ENCODE peak calls at places on chromosome 11, in eight cellular contexts. One of them, this sample, is unnamed.

GRCh38 chr11:8016396-8016949 is 29.3 kb downstream of the EIF3F start:
- DNase-seq in AG09319: no peak
- DNase-seq in WERI-Rb-1: no peak
- DNase-seq in foreskin fibroblast: no peak
- DNase-seq in psoas muscle: no peak
- DNase-seq in neural crest cell: no peak
- DNase-seq in uterus: no peak
- DNase-seq in PC-3: no peak
- DNase-seq in this sample: no peak

GRCh38 chr11:72609045-72609444 is 65.2 kb downstream of the PDE2A start:
- DNase-seq in AG09319: no peak
- DNase-seq in WERI-Rb-1: no peak
- DNase-seq in foreskin fibroblast: peak
- DNase-seq in psoas muscle: no peak
- DNase-seq in neural crest cell: no peak
- DNase-seq in uterus: no peak
- DNase-seq in PC-3: peak
- DNase-seq in this sample: no peak

GRCh38 chr11:72741429-72741833 is 10.8 kb downstream of the ARAP1 start:
- DNase-seq in AG09319: no peak
- DNase-seq in WERI-Rb-1: no peak
- DNase-seq in foreskin fibroblast: no peak
- DNase-seq in psoas muscle: peak
- DNase-seq in neural crest cell: peak
- DNase-seq in uterus: no peak
- DNase-seq in PC-3: peak
- DNase-seq in this sample: peak

GRCh38 chr11:70637949-70638598 is 239.7 kb downstream of the CTTN start:
- DNase-seq in AG09319: no peak
- DNase-seq in WERI-Rb-1: peak
- DNase-seq in foreskin fibroblast: no peak
- DNase-seq in psoas muscle: no peak
- DNase-seq in neural crest cell: peak
- DNase-seq in uterus: no peak
- DNase-seq in PC-3: no peak
- DNase-seq in this sample: no peak

GRCh38 chr11:61949169-61950034 is 749 bp upstream of the BEST1 start:
- DNase-seq in AG09319: peak
- DNase-seq in WERI-Rb-1: peak
- DNase-seq in foreskin fibroblast: peak
- DNase-seq in psoas muscle: peak
- DNase-seq in neural crest cell: no peak
- DNase-seq in uterus: peak
- DNase-seq in PC-3: no peak
- DNase-seq in this sample: peak

GRCh38 chr11:47185305-47186075 is 744 bp downstream of the PACSIN3 start:
- DNase-seq in AG09319: no peak
- DNase-seq in WERI-Rb-1: peak
- DNase-seq in foreskin fibroblast: peak
- DNase-seq in psoas muscle: peak
- DNase-seq in neural crest cell: no peak
- DNase-seq in uterus: peak
- DNase-seq in PC-3: peak
- DNase-seq in this sample: peak

GRCh38 chr11:68469122-68469521 is 8.6 kb downstream of the PPP6R3 start:
- DNase-seq in AG09319: no peak
- DNase-seq in WERI-Rb-1: no peak
- DNase-seq in foreskin fibroblast: peak
- DNase-seq in psoas muscle: no peak
- DNase-seq in neural crest cell: no peak
- DNase-seq in uterus: no peak
- DNase-seq in PC-3: no peak
- DNase-seq in this sample: no peak

GRCh38 chr11:107257660-107258059 is 200.0 kb downstream of the CWF19L2 start:
- DNase-seq in AG09319: no peak
- DNase-seq in WERI-Rb-1: no peak
- DNase-seq in foreskin fibroblast: no peak
- DNase-seq in psoas muscle: no peak
- DNase-seq in neural crest cell: no peak
- DNase-seq in uterus: no peak
- DNase-seq in PC-3: no peak
- DNase-seq in this sample: no peak

GRCh38 chr11:128171496-128171895 is 415.9 kb downstream of the ETS1 start:
- DNase-seq in AG09319: no peak
- DNase-seq in WERI-Rb-1: no peak
- DNase-seq in foreskin fibroblast: no peak
- DNase-seq in psoas muscle: no peak
- DNase-seq in neural crest cell: no peak
- DNase-seq in uterus: no peak
- DNase-seq in PC-3: peak
- DNase-seq in this sample: no peak

GRCh38 chr11:60658409-60658808 is 41.0 kb upstream of the MS4A8 start:
- DNase-seq in AG09319: no peak
- DNase-seq in WERI-Rb-1: no peak
- DNase-seq in foreskin fibroblast: no peak
- DNase-seq in psoas muscle: no peak
- DNase-seq in neural crest cell: no peak
- DNase-seq in uterus: no peak
- DNase-seq in PC-3: peak
- DNase-seq in this sample: no peak

GRCh38 chr11:7964873-7965272 is 374 bp downstream of the NLRP10 start:
- DNase-seq in AG09319: no peak
- DNase-seq in WERI-Rb-1: no peak
- DNase-seq in foreskin fibroblast: peak
- DNase-seq in psoas muscle: no peak
- DNase-seq in neural crest cell: no peak
- DNase-seq in uterus: no peak
- DNase-seq in PC-3: peak
- DNase-seq in this sample: no peak

GRCh38 chr11:127643659-127644058 is 643.1 kb upstream of the KIRREL3 start:
- DNase-seq in AG09319: no peak
- DNase-seq in WERI-Rb-1: peak
- DNase-seq in foreskin fibroblast: no peak
- DNase-seq in psoas muscle: no peak
- DNase-seq in neural crest cell: no peak
- DNase-seq in uterus: no peak
- DNase-seq in PC-3: no peak
- DNase-seq in this sample: no peak

GRCh38 chr11:9577551-9577950 is 4.1 kb downstream of the WEE1 start:
- DNase-seq in AG09319: no peak
- DNase-seq in WERI-Rb-1: no peak
- DNase-seq in foreskin fibroblast: peak
- DNase-seq in psoas muscle: no peak
- DNase-seq in neural crest cell: no peak
- DNase-seq in uterus: no peak
- DNase-seq in PC-3: no peak
- DNase-seq in this sample: no peak

GRCh38 chr11:128701086-128701485 is 7.2 kb downstream of the FLI1 start:
- DNase-seq in AG09319: no peak
- DNase-seq in WERI-Rb-1: no peak
- DNase-seq in foreskin fibroblast: peak
- DNase-seq in psoas muscle: no peak
- DNase-seq in neural crest cell: no peak
- DNase-seq in uterus: no peak
- DNase-seq in PC-3: no peak
- DNase-seq in this sample: no peak

GRCh38 chr11:110897035-110897434 is 184.8 kb upstream of the ARHGAP20 start:
- DNase-seq in AG09319: peak
- DNase-seq in WERI-Rb-1: no peak
- DNase-seq in foreskin fibroblast: peak
- DNase-seq in psoas muscle: no peak
- DNase-seq in neural crest cell: no peak
- DNase-seq in uterus: no peak
- DNase-seq in PC-3: no peak
- DNase-seq in this sample: no peak

GRCh38 chr11:4610258-4610935 is 2.4 kb upstream of the TRIM68 start:
- DNase-seq in AG09319: no peak
- DNase-seq in WERI-Rb-1: no peak
- DNase-seq in foreskin fibroblast: peak
- DNase-seq in psoas muscle: no peak
- DNase-seq in neural crest cell: no peak
- DNase-seq in uterus: no peak
- DNase-seq in PC-3: no peak
- DNase-seq in this sample: no peak

GRCh38 chr11:43735115-43735514 is 54.6 kb downstream of the HSD17B12 start:
- DNase-seq in AG09319: no peak
- DNase-seq in WERI-Rb-1: no peak
- DNase-seq in foreskin fibroblast: no peak
- DNase-seq in psoas muscle: no peak
- DNase-seq in neural crest cell: no peak
- DNase-seq in uterus: no peak
- DNase-seq in PC-3: no peak
- DNase-seq in this sample: no peak

GRCh38 chr11:109739374-109739773 is 317.4 kb downstream of the C11orf87 start:
- DNase-seq in AG09319: no peak
- DNase-seq in WERI-Rb-1: no peak
- DNase-seq in foreskin fibroblast: peak
- DNase-seq in psoas muscle: no peak
- DNase-seq in neural crest cell: no peak
- DNase-seq in uterus: no peak
- DNase-seq in PC-3: no peak
- DNase-seq in this sample: no peak

GRCh38 chr11:34065505-34066203 is 14.1 kb downstream of the CAPRIN1 start:
- DNase-seq in AG09319: no peak
- DNase-seq in WERI-Rb-1: no peak
- DNase-seq in foreskin fibroblast: peak
- DNase-seq in psoas muscle: no peak
- DNase-seq in neural crest cell: no peak
- DNase-seq in uterus: no peak
- DNase-seq in PC-3: no peak
- DNase-seq in this sample: no peak

GRCh38 chr11:17753153-17753552 is 18.6 kb downstream of the KCNC1 start:
- DNase-seq in AG09319: no peak
- DNase-seq in WERI-Rb-1: no peak
- DNase-seq in foreskin fibroblast: no peak
- DNase-seq in psoas muscle: peak
- DNase-seq in neural crest cell: no peak
- DNase-seq in uterus: no peak
- DNase-seq in PC-3: no peak
- DNase-seq in this sample: no peak

GRCh38 chr11:17751558-17751957 is 17.0 kb downstream of the KCNC1 start:
- DNase-seq in AG09319: no peak
- DNase-seq in WERI-Rb-1: no peak
- DNase-seq in foreskin fibroblast: no peak
- DNase-seq in psoas muscle: peak
- DNase-seq in neural crest cell: no peak
- DNase-seq in uterus: no peak
- DNase-seq in PC-3: no peak
- DNase-seq in this sample: no peak

GRCh38 chr11:17750817-17751165 is 16.2 kb downstream of the KCNC1 start:
- DNase-seq in AG09319: no peak
- DNase-seq in WERI-Rb-1: no peak
- DNase-seq in foreskin fibroblast: no peak
- DNase-seq in psoas muscle: no peak
- DNase-seq in neural crest cell: no peak
- DNase-seq in uterus: no peak
- DNase-seq in PC-3: no peak
- DNase-seq in this sample: no peak

GRCh38 chr11:17753641-17754040 is 19.1 kb downstream of the KCNC1 start:
- DNase-seq in AG09319: no peak
- DNase-seq in WERI-Rb-1: no peak
- DNase-seq in foreskin fibroblast: no peak
- DNase-seq in psoas muscle: peak
- DNase-seq in neural crest cell: no peak
- DNase-seq in uterus: no peak
- DNase-seq in PC-3: no peak
- DNase-seq in this sample: no peak

GRCh38 chr11:17752144-17752543 is 17.6 kb downstream of the KCNC1 start:
- DNase-seq in AG09319: no peak
- DNase-seq in WERI-Rb-1: no peak
- DNase-seq in foreskin fibroblast: no peak
- DNase-seq in psoas muscle: peak
- DNase-seq in neural crest cell: no peak
- DNase-seq in uterus: no peak
- DNase-seq in PC-3: no peak
- DNase-seq in this sample: no peak
- TF ChIP-seq CTCF in AG09319: no peak
- TF ChIP-seq CTCF in WERI-Rb-1: no peak
- TF ChIP-seq CTCF in foreskin fibroblast: no peak
- TF ChIP-seq CTCF in psoas muscle: no peak
- TF ChIP-seq CTCF in neural crest cell: no peak
- TF ChIP-seq CTCF in uterus: no peak
- TF ChIP-seq CTCF in PC-3: no peak
- TF ChIP-seq CTCF in this sample: no peak

DNA sequence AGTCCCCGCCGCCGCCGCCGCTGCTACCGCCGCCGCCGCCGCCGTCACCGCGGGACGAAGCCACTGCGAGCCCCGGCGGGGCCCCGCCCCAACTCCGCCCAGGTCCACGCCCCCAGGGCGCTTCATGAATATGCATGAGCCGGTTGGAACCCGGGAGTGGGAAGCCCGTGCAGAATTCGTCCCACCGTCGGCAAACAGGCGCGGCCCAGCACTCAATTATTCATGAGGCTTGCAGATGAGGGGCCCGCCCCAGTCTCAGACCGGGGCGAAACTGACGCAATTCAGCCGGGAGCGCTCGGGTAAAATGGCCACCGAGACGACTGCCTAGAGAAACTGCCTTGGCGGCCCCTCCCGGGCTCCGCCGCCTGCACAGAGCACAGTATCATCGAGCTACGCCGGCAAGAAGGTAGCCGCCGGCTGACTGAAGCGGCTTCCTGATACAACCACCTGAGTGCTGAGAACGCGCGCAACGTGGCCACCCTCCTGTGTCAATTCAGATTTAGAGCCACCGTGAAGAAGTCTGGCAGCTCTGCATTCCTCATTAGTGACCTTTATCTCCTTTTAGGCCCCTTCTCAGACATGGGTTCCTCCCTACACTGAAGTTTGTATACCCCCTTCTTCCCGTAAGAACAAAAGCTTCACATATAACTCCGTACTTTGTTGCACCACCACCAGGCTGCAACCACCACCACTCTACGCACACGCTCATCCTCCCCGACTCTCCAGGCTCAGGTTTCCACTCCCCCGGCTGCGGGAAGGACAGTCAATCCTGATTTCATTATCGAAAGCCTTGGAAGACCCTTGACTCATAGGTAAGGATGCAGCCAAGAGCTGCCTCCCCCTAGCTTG is at the start of gene TNKS1BP1:
- DNase-seq in AG09319: peak
- DNase-seq in WERI-Rb-1: peak
- DNase-seq in foreskin fibroblast: peak
- DNase-seq in psoas muscle: peak
- DNase-seq in neural crest cell: peak
- DNase-seq in uterus: peak
- DNase-seq in PC-3: peak
- DNase-seq in this sample: peak
- TF ChIP-seq CTCF in AG09319: no peak
- TF ChIP-seq CTCF in WERI-Rb-1: no peak
- TF ChIP-seq CTCF in foreskin fibroblast: no peak
- TF ChIP-seq CTCF in psoas muscle: no peak
- TF ChIP-seq CTCF in neural crest cell: no peak
- TF ChIP-seq CTCF in uterus: no peak
- TF ChIP-seq CTCF in PC-3: no peak
- TF ChIP-seq CTCF in this sample: no peak

GRCh38 chr11:102664001-102664752 is 39.0 kb upstream of the MMP20 start:
- DNase-seq in AG09319: no peak
- DNase-seq in WERI-Rb-1: peak
- DNase-seq in foreskin fibroblast: no peak
- DNase-seq in psoas muscle: no peak
- DNase-seq in neural crest cell: no peak
- DNase-seq in uterus: no peak
- DNase-seq in PC-3: peak
- DNase-seq in this sample: no peak
- TF ChIP-seq CTCF in AG09319: peak
- TF ChIP-seq CTCF in WERI-Rb-1: peak
- TF ChIP-seq CTCF in foreskin fibroblast: peak
- TF ChIP-seq CTCF in psoas muscle: no peak
- TF ChIP-seq CTCF in neural crest cell: peak
- TF ChIP-seq CTCF in uterus: no peak
- TF ChIP-seq CTCF in PC-3: peak
- TF ChIP-seq CTCF in this sample: no peak

GRCh38 chr11:119414734-119415133 is 8.2 kb downstream of the THY1 start:
- DNase-seq in AG09319: no peak
- DNase-seq in WERI-Rb-1: no peak
- DNase-seq in foreskin fibroblast: no peak
- DNase-seq in psoas muscle: no peak
- DNase-seq in neural crest cell: no peak
- DNase-seq in uterus: no peak
- DNase-seq in PC-3: no peak
- DNase-seq in this sample: no peak
- TF ChIP-seq CTCF in AG09319: no peak
- TF ChIP-seq CTCF in WERI-Rb-1: no peak
- TF ChIP-seq CTCF in foreskin fibroblast: no peak
- TF ChIP-seq CTCF in psoas muscle: no peak
- TF ChIP-seq CTCF in neural crest cell: no peak
- TF ChIP-seq CTCF in uterus: no peak
- TF ChIP-seq CTCF in PC-3: no peak
- TF ChIP-seq CTCF in this sample: no peak